ENCODE peak calls at places on chromosomes 2 and 18, in nine cellular contexts. S is OCI-LY7; N is Calu3; L is NCI-H1694 treated with DMSO at 0.1 percent for 48 hours; B is body of pancreas; I is Peyer's patch; Z is HCEC 1CT; O is activated T-cell treated with anti-CD3 and anti-CD28 coated beads, Interleukin-2, amount 50 U/mL, for 72 hours; W is T1000. U is an unnamed sample.

GRCh38 chr2:191385416-191386160 is 140.4 kb downstream of the MYO1B start:
- DNase-seq in I (no peak), B (no peak), L (no peak), N (no peak), Z (peak; percentile 34), S (peak; percentile 43), O (peak; percentile 8), W (no peak), U (no peak)

GRCh38 chr2:68837164-68837860 is 33.9 kb downstream of the BMP10 start:
- DNase-seq in I (peak; percentile 89), N (no peak), S (peak; percentile 85), Z (no peak), L (no peak), W (no peak), B (peak; percentile 77), O (peak; percentile 68), U (peak; percentile 67)

GRCh38 chr2:201996006-201996405 is 37.6 kb upstream of the FZD7 start:
- DNase-seq in Z (no peak), B (peak; percentile 10), L (no peak), I (no peak), W (no peak), S (no peak), N (peak; percentile 37), O (no peak), U (no peak)

GRCh38 chr2:101205521-101205998 is 47.1 kb upstream of the CNOT11 start:
- DNase-seq in W (peak; percentile 17), N (peak; percentile 62), L (peak; percentile 68), O (peak; percentile 45), I (peak; percentile 44), B (peak; percentile 82), Z (peak; percentile 84), S (no peak), U (peak; percentile 57)

GRCh38 chr2:47429795-47430194 is 26.8 kb downstream of the MSH2 start:
- DNase-seq in Z (peak; percentile 64), N (no peak), O (no peak), S (no peak), W (no peak), L (no peak), I (no peak), B (no peak), U (no peak)

GRCh38 chr2:216721141-216721540 is 25.8 kb upstream of the IGFBP5 start:
- DNase-seq in I (no peak), S (no peak), N (no peak), B (no peak), O (no peak), Z (no peak), L (no peak), W (no peak), U (no peak)

GRCh38 chr2:67524777-67525176 is 127.6 kb downstream of the ETAA1 start:
- DNase-seq in I (no peak), S (no peak), N (no peak), W (no peak), O (no peak), B (no peak), L (no peak), Z (no peak), U (no peak)

GRCh38 chr18:6605115-6605869 is 124.2 kb upstream of the ARHGAP28 start:
- DNase-seq in S (no peak), I (no peak), L (no peak), Z (peak; percentile 29), N (no peak), O (no peak), W (no peak), B (no peak), U (no peak)

GRCh38 chr2:16072638-16073290 is 132.4 kb downstream of the MYCN start:
- DNase-seq in L (no peak), S (no peak), B (no peak), W (no peak), N (no peak), I (no peak), O (no peak), Z (no peak), U (no peak)

GRCh38 chr2:163185160-163185559 is 346.6 kb upstream of the KCNH7 start:
- DNase-seq in Z (no peak), S (no peak), I (no peak), L (no peak), N (no peak), B (no peak), W (no peak), O (no peak), U (no peak)

GRCh38 chr18:3486514-3486913 is 36.5 kb downstream of the TGIF1 start:
- DNase-seq in W (no peak), O (no peak), L (no peak), Z (no peak), I (no peak), S (no peak), N (no peak), B (no peak), U (no peak)